ENCODE peak calls at places on chromosomes 5 and 9, in ten cellular contexts. E is A549; R is fibroblast of lung; O is naive thymus-derived CD4-positive, alpha-beta T cell; B is AG10803; N is fibroblast of pulmonary artery; Q is lung; Y is stomach; C is lower leg skin; F is transverse colon. P is an unnamed sample.

GRCh38 chr5:80967500-80968181 is 7.5 kb downstream of the RASGRF2 start:
- DNase-seq in N (peak; percentile 91), E (peak; percentile 70), R (peak; percentile 90), O (no peak), B (peak; percentile 58), Y (no peak), F (peak; percentile 35), C (no peak), Q (peak; percentile 64), P (no peak)

GRCh38 chr5:87787640-87788039 is 374.9 kb upstream of the CCNH start:
- DNase-seq in F (no peak), C (no peak), Y (no peak), B (no peak), R (no peak), O (no peak), Q (no peak), E (no peak), N (no peak), P (no peak)

GRCh38 chr5:139392324-139392677 is 2.6 kb upstream of the MZB1 start:
- DNase-seq in O (no peak), B (no peak), Q (no peak), F (no peak), R (no peak), C (no peak), E (peak; percentile 32), N (no peak), Y (no peak), P (no peak)

GRCh38 chr5:134724872-134725271 is 13.5 kb upstream of the CAMLG start:
- DNase-seq in N (no peak), R (no peak), O (no peak), E (no peak), Q (no peak), C (no peak), F (no peak), B (no peak), Y (no peak), P (no peak)

GRCh38 chr5:31303688-31304087 is 110.2 kb downstream of the CDH6 start:
- DNase-seq in R (no peak), C (no peak), Y (no peak), B (no peak), O (no peak), Q (no peak), N (no peak), F (no peak), E (no peak), P (no peak)

GRCh38 chr9:95025213-95026170 is 292.0 kb downstream of the FANCC start:
- DNase-seq in R (peak; percentile 94), F (peak; percentile 62), O (no peak), N (peak; percentile 96), Y (peak; percentile 72), C (no peak), B (peak; percentile 88), Q (peak; percentile 51), E (peak; percentile 93), P (peak; percentile 70)

GRCh38 chr5:33969572-33970452 is 14.7 kb downstream of the SLC45A2 start:
- DNase-seq in B (peak; percentile 71), F (no peak), Q (no peak), E (peak; percentile 44), R (peak; percentile 55), N (peak; percentile 79), Y (no peak), C (no peak), O (peak; percentile 21), P (peak; percentile 4)

GRCh38 chr9:76650692-76651091 is 113.5 kb upstream of the PCA3 start:
- DNase-seq in C (no peak), B (no peak), E (no peak), O (no peak), F (no peak), N (no peak), R (no peak), Y (no peak), Q (no peak), P (no peak)

DNA sequence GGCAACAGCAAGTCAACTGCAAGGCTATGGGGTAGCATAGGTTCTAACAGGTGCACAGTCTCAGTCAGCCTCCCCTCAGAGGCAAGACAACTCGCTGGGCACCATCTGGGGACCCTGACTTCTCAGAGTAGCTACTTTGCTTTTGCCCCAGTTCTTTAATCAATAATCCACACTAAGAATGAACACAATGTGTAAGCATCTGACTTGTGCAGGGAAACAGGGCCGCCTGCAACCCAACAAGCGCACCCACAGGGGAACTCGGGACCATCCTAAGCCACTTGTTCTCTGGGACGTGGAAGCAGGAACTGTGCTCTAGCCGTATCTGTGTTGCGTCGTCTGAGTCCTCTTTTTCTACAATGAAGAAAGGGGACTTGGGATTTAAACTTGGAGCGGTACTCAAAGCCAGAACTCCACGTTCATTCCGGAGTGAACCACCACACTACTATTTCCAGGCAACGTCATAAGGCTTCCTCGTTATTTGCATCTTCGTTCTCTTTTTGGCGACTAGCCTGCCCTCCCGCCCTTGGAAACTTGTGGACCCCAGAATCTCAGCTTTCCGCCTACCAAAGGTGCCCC is 1.8 kb downstream of the MOB3B start:
- DNase-seq in C (no peak), F (no peak), Y (no peak), O (no peak), R (no peak), N (peak; percentile 11), E (no peak), Q (no peak), B (no peak), P (peak; percentile 37)
- H3K4me3 ChIP-seq in C (peak overlapping the region; percentile 62), F (peak overlapping the region; percentile 72), Y (peak overlapping the region; percentile 81), O (peak overlapping the region; percentile 59), R (peak overlapping the region; percentile 75), N (peak overlapping the region; percentile 52), E (no peak overlapping the region), Q (peak overlapping the region; percentile 71), B (peak overlapping the region; percentile 66), P (peak overlapping the region; percentile 82)

GRCh38 chr5:95078868-95079267 is 206.0 kb downstream of the MCTP1 start:
- DNase-seq in F (no peak), C (no peak), Q (no peak), B (no peak), O (no peak), N (no peak), Y (no peak), R (no peak), E (no peak), P (no peak)

GRCh38 chr5:95080026-95080425 is 204.9 kb downstream of the MCTP1 start:
- DNase-seq in Y (no peak), F (no peak), R (no peak), O (no peak), Q (no peak), E (no peak), B (no peak), C (no peak), N (peak; percentile 8), P (no peak)

GRCh38 chr5:95083606-95084005 is 201.3 kb downstream of the MCTP1 start:
- DNase-seq in B (no peak), O (no peak), Y (no peak), F (no peak), R (peak; percentile 8), E (no peak), Q (no peak), C (no peak), N (no peak), P (no peak)

GRCh38 chr5:95080456-95080855 is 204.4 kb downstream of the MCTP1 start:
- DNase-seq in C (no peak), Q (no peak), E (no peak), O (no peak), B (no peak), N (peak; percentile 5), Y (no peak), R (peak; percentile 6), F (no peak), P (no peak)

DNA sequence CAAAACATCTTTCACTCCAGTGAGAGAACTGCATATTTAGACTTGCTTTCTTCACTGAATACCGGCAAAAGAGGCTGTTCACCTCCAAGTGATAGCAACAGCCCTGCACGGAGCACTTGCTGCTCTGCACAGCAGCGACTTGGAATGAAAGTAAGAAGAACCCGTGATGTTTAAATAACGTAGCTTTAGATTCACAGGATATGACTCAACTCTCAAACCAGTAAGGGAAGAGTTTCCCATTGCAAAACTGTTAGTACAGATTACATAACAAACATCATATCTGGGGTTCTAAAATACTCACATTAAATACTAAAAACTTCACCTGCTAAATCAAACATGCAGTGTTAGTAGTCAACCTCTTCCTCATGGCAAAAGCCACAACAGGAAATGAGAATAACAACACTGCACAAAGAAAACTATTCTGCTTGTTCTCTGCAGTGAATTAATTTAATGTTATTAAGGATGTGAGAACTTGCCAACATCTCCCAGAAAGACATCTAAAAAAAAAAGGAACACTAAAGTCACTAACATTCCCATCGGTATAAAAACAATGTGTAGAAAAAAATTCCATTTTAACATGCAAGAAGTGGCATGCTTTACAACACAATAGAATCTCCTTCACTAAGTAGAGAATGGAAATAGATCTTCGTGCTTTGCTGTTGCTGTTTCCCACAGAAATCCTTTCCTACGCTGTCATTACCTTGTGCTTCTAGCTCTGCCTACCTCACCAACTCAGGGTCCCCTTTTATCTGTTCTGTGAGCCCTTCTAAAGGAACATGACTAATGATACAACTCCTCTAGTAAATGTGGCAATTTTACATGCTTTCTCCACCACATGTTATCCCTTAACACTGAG is 203.2 kb downstream of the MCTP1 start:
- DNase-seq in C (peak; percentile 90), Y (peak; percentile 59), O (peak; percentile 43), B (peak; percentile 62), N (peak; percentile 91), E (peak; percentile 82), F (peak; percentile 29), R (peak; percentile 85), Q (peak; percentile 52), P (peak; percentile 47)
- H3K4me3 ChIP-seq in C (no peak overlapping the region), Y (peak overlapping the region; percentile 11), O (no peak overlapping the region), B (no peak overlapping the region), N (peak overlapping the region; percentile 53), E (peak overlapping the region; percentile 48), F (no peak overlapping the region), R (peak overlapping the region; percentile 47), Q (peak overlapping the region; percentile 10), P (no peak overlapping the region)

GRCh38 chr5:64767959-64768357 is 533 bp downstream of the SREK1IP1 start:
- DNase-seq in E (peak; percentile 14), O (no peak), C (no peak), N (peak; percentile 22), R (peak; percentile 32), Y (no peak), B (peak; percentile 18), Q (no peak), F (peak; percentile 15), P (peak; percentile 42)

GRCh38 chr5:64766105-64766504 is 2.4 kb downstream of the SREK1IP1 start:
- DNase-seq in O (no peak), C (no peak), R (peak; percentile 25), F (peak; percentile 17), B (peak; percentile 13), E (no peak), Y (no peak), N (peak; percentile 24), Q (no peak), P (no peak)

GRCh38 chr5:64763948-64764503 is 4.5 kb downstream of the SREK1IP1 start:
- DNase-seq in C (no peak), O (no peak), N (no peak), Q (no peak), Y (no peak), F (no peak), B (no peak), R (no peak), E (no peak), P (no peak)

GRCh38 chr5:64768358-64769312 is at the start of the genes CWC27 and SREK1IP1:
- DNase-seq in C (peak; percentile 92), B (peak; percentile 93), R (peak; percentile 94), F (peak; percentile 86), Y (peak; percentile 83), E (peak; percentile 92), N (peak; percentile 95), O (peak; percentile 85), Q (peak; percentile 87), P (peak; percentile 84)

DNA sequence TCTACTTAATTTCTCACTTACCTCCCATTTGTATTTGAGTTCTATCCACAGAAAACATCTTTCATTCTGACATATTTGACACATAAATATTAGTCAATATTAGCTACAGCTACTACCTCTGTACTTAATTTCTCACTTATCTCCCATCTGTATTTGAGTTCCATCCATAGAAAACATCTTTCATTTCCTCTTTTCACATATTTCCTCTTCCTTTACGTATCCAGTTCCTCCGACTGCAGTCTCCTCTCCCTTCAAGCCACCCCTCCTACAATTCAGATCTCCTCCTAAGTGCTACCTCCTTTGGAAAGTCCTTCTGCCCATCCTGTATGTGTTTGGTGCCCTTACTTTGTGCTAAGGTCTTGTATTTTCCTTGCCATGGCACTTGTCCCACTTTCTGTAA is 1.6 kb downstream of the SREK1IP1 start:
- DNase-seq in E (no peak), R (no peak), C (no peak), O (no peak), Q (no peak), F (no peak), N (no peak), Y (no peak), B (no peak), P (no peak)
- H3K4me3 ChIP-seq in E (peak overlapping the region; percentile 91), R (peak overlapping the region; percentile 89), C (no peak overlapping the region), O (peak overlapping the region; percentile 90), Q (no peak overlapping the region), F (no peak overlapping the region), N (peak overlapping the region; percentile 75), Y (peak overlapping the region; percentile 67), B (peak overlapping the region; percentile 91), P (no peak overlapping the region)

DNA sequence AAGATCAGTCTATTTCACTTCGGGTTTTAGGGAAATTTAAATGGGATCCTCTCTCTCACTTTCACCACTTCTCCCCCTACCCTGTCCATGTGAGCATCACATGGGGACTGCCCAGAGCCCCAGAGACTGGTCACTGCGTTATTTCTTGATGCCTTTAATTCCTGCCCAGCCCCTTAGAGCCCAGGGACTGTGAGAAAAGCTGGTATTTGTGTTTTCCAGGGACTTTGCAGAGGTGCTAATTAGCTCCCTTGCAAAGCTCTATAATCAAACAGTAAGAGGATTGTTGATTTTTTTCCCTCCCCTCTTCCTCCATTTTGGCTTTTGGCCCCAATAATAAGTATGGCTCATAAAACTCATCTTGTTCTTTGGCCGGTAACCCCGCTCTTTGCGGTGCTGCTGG is 35.6 kb downstream of the NTRK2 start:
- DNase-seq in R (no peak), Q (no peak), F (no peak), Y (no peak), O (no peak), N (no peak), E (no peak), B (no peak), C (no peak), P (no peak)
- H3K4me3 ChIP-seq in R (no peak overlapping the region), Q (no peak overlapping the region), F (no peak overlapping the region), Y (no peak overlapping the region), O (no peak overlapping the region), N (no peak overlapping the region), E (no peak overlapping the region), B (no peak overlapping the region), C (no peak overlapping the region), P (no peak overlapping the region)